ENCODE peak calls at places on chromosomes 13 and 19, in four cellular contexts. One of them, this sample, is unnamed.
A peak's percentile ranks its signal among the peaks of the same experiment; 100 is the strongest.

GRCh38 chr19:6812612-6813011 is 40.1 kb downstream of the VAV1 start:
- DNase-seq in A673: no peak
- DNase-seq in tibial artery: no peak
- DNase-seq in CD4-positive, alpha-beta memory T cell: no peak
- DNase-seq in this sample: no peak

GRCh38 chr13:34164585-34164984 is 346.6 kb downstream of the RFC3 start:
- DNase-seq in CD4-positive, alpha-beta memory T cell: no peak
- DNase-seq in A673: no peak
- DNase-seq in tibial artery: no peak
- DNase-seq in this sample: no peak

GRCh38 chr13:113470073-113470472 is 16.8 kb upstream of the ADPRHL1 start:
- DNase-seq in A673: no peak
- DNase-seq in CD4-positive, alpha-beta memory T cell: no peak
- DNase-seq in tibial artery: no peak
- DNase-seq in this sample: no peak

GRCh38 chr13:94620286-94620896 is 18.7 kb downstream of the GPR180 start:
- DNase-seq in tibial artery: no peak
- DNase-seq in A673: peak; percentile 38
- DNase-seq in CD4-positive, alpha-beta memory T cell: peak; percentile 7
- DNase-seq in this sample: peak; percentile 50

GRCh38 chr13:114105351-114106225 is 26.8 kb downstream of the RASA3 start:
- DNase-seq in tibial artery: peak; percentile 39
- DNase-seq in CD4-positive, alpha-beta memory T cell: no peak
- DNase-seq in A673: no peak
- DNase-seq in this sample: no peak

GRCh38 chr13:63209330-63210017 is 1793.8 kb upstream of the PCDH20 start:
- DNase-seq in tibial artery: no peak
- DNase-seq in A673: no peak
- DNase-seq in CD4-positive, alpha-beta memory T cell: no peak
- DNase-seq in this sample: no peak

GRCh38 chr13:46553521-46553885 is 533 bp downstream of the LRCH1 start:
- DNase-seq in tibial artery: peak; percentile 68
- DNase-seq in A673: no peak
- DNase-seq in CD4-positive, alpha-beta memory T cell: no peak
- DNase-seq in this sample: no peak

GRCh38 chr19:3098515-3099346 is 4.6 kb downstream of the GNA11 start:
- DNase-seq in A673: no peak
- DNase-seq in tibial artery: peak; percentile 90
- DNase-seq in CD4-positive, alpha-beta memory T cell: peak; percentile 36
- DNase-seq in this sample: no peak

GRCh38 chr13:50228527-50228926 is 213.3 kb downstream of the KCNRG start:
- DNase-seq in A673: no peak
- DNase-seq in tibial artery: no peak
- DNase-seq in CD4-positive, alpha-beta memory T cell: no peak
- DNase-seq in this sample: no peak

GRCh38 chr13:48400820-48401219 is 12.1 kb downstream of the LPAR6 start:
- DNase-seq in CD4-positive, alpha-beta memory T cell: peak; percentile 33
- DNase-seq in A673: peak; percentile 11
- DNase-seq in tibial artery: no peak
- DNase-seq in this sample: peak; percentile 12

GRCh38 chr19:45402469-45403070 is 2.3 kb downstream of the PPP1R13L start:
- DNase-seq in A673: no peak
- DNase-seq in tibial artery: no peak
- DNase-seq in CD4-positive, alpha-beta memory T cell: no peak
- DNase-seq in this sample: no peak

GRCh38 chr19:30441011-30441410 is 68.8 kb downstream of the ZNF536 start:
- DNase-seq in CD4-positive, alpha-beta memory T cell: no peak
- DNase-seq in A673: no peak
- DNase-seq in tibial artery: no peak
- DNase-seq in this sample: no peak

GRCh38 chr13:60590775-60591174 is 193.8 kb downstream of the TDRD3 start:
- DNase-seq in CD4-positive, alpha-beta memory T cell: no peak
- DNase-seq in tibial artery: no peak
- DNase-seq in A673: peak; percentile 64
- DNase-seq in this sample: no peak

GRCh38 chr19:53828531-53828930 is 4.4 kb upstream of the NLRP12 start:
- DNase-seq in A673: no peak
- DNase-seq in CD4-positive, alpha-beta memory T cell: no peak
- DNase-seq in tibial artery: no peak
- DNase-seq in this sample: no peak

GRCh38 chr19:48308695-48309586 is 16.4 kb upstream of the EMP3 start:
- DNase-seq in CD4-positive, alpha-beta memory T cell: no peak
- DNase-seq in tibial artery: no peak
- DNase-seq in A673: no peak
- DNase-seq in this sample: no peak

GRCh38 chr13:50543767-50544166 is 299.7 kb downstream of the DLEU7 start:
- DNase-seq in CD4-positive, alpha-beta memory T cell: no peak
- DNase-seq in tibial artery: no peak
- DNase-seq in A673: peak; percentile 6
- DNase-seq in this sample: no peak

GRCh38 chr19:42154471-42155323 is 22.5 kb upstream of the POU2F2 start:
- DNase-seq in tibial artery: no peak
- DNase-seq in CD4-positive, alpha-beta memory T cell: no peak
- DNase-seq in A673: no peak
- DNase-seq in this sample: no peak

GRCh38 chr13:97395437-97396136 is 38.4 kb upstream of the RAP2A start:
- DNase-seq in tibial artery: no peak
- DNase-seq in CD4-positive, alpha-beta memory T cell: no peak
- DNase-seq in A673: no peak
- DNase-seq in this sample: no peak

GRCh38 chr13:45584816-45585215 is 30.7 kb downstream of the ERICH6B start:
- DNase-seq in A673: peak; percentile 35
- DNase-seq in tibial artery: no peak
- DNase-seq in CD4-positive, alpha-beta memory T cell: no peak
- DNase-seq in this sample: no peak

GRCh38 chr13:40672310-40673060 is 6.0 kb upstream of the FOXO1 start:
- DNase-seq in CD4-positive, alpha-beta memory T cell: no peak
- DNase-seq in tibial artery: no peak
- DNase-seq in A673: peak; percentile 82
- DNase-seq in this sample: no peak

GRCh38 chr19:18609717-18610051 is 3.0 kb upstream of the TMEM59L start:
- DNase-seq in A673: no peak
- DNase-seq in CD4-positive, alpha-beta memory T cell: no peak
- DNase-seq in tibial artery: no peak
- DNase-seq in this sample: no peak

GRCh38 chr19:29516821-29517395 is 8.9 kb upstream of the VSTM2B start:
- DNase-seq in tibial artery: no peak
- DNase-seq in A673: no peak
- DNase-seq in CD4-positive, alpha-beta memory T cell: no peak
- DNase-seq in this sample: no peak

GRCh38 chr13:32881792-32882175 is 134.4 kb upstream of the KL start:
- DNase-seq in tibial artery: no peak
- DNase-seq in CD4-positive, alpha-beta memory T cell: no peak
- DNase-seq in A673: no peak
- DNase-seq in this sample: no peak

GRCh38 chr13:89968468-89968867 is 1379.0 kb upstream of the MIR17HG start:
- DNase-seq in tibial artery: no peak
- DNase-seq in A673: no peak
- DNase-seq in CD4-positive, alpha-beta memory T cell: no peak
- DNase-seq in this sample: no peak

GRCh38 chr19:1629256-1629808 is 23.1 kb downstream of the TCF3 start:
- DNase-seq in CD4-positive, alpha-beta memory T cell: no peak
- DNase-seq in A673: no peak
- DNase-seq in tibial artery: no peak
- DNase-seq in this sample: no peak

GRCh38 chr13:39783051-39783450 is 127.6 kb downstream of the COG6 start:
- DNase-seq in A673: no peak
- DNase-seq in tibial artery: no peak
- DNase-seq in CD4-positive, alpha-beta memory T cell: no peak
- DNase-seq in this sample: no peak

GRCh38 chr19:40601061-40601973 is at the start of gene LTBP4:
- DNase-seq in tibial artery: peak; percentile 88
- DNase-seq in CD4-positive, alpha-beta memory T cell: no peak
- DNase-seq in A673: peak; percentile 59
- DNase-seq in this sample: peak; percentile 14
- H3K4me1 ChIP-seq in tibial artery: peaks cover 94% of the 10 kb centered on the region
- H3K4me1 ChIP-seq in CD4-positive, alpha-beta memory T cell: peaks cover 81% of the 10 kb centered on the region
- H3K4me1 ChIP-seq in A673: peaks cover 52% of the 10 kb centered on the region
- H3K4me1 ChIP-seq in this sample: peaks cover 43% of the 10 kb centered on the region

DNA sequence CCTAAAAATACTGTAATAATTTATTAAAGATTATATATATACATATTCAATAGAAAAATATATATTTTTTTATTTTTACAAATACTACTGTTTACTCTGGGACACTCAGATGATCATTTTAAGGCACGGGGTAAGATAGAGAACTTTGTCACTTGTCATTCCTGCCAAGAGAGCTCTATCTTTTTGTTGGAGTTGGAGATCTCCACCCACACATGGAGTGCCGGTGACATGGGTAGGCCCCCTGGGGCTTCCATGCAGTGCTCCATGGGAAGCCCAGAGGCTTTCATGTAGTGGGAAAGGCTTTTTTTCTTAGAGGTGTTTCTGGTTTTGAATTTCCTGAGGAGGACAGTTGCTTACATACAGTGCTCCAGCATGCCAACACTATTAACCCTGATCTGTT is 81.4 kb downstream of the LMO7 start:
- DNase-seq in CD4-positive, alpha-beta memory T cell: no peak
- DNase-seq in A673: peak; percentile 40
- DNase-seq in tibial artery: no peak
- DNase-seq in this sample: no peak
- H3K27ac ChIP-seq in CD4-positive, alpha-beta memory T cell: no peak overlapping the region
- H3K27ac ChIP-seq in A673: no peak overlapping the region
- H3K27ac ChIP-seq in tibial artery: no peak overlapping the region
- H3K27ac ChIP-seq in this sample: no peak overlapping the region

DNA sequence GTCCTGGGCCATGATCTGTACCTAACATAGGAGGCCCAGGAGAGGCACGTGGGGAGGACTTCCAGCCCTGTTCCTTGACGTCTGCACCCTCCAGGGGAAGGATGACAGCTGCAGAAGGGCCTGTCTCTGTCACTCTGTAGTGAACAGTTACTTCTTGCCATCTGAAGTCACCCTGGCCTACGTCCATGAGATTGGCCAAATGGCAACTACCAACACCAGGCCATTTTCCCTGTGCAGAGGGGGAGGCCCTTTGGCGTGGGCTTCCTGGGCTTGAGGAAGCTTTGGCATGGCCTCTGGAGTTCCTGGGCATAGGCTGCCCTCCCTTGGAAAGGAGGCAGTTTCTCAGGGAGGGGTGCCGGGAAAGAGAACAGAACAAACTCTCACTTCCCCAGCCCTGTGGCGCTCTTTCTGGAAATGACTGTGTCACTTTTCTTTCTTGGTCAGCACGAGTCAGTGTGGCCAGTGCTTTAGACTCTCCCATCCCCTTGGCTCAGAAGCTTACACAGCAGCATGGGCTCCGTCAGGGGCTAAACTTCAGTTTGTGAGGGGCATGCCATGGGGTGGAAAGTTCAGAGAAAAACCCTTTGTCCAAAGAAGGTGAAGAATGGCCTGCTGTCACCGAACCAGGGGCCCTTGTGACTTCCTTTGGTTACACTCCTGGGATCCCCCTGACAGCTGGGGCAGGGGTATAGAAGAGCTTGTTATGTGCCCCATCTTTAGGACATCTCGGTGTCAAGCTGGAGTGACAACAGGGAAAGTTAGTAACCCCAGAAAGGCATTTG is 5.3 kb downstream of the CARM1 start:
- DNase-seq in tibial artery: no peak
- DNase-seq in CD4-positive, alpha-beta memory T cell: no peak
- DNase-seq in A673: no peak
- DNase-seq in this sample: no peak
- H3K4me1 ChIP-seq in tibial artery: peaks cover 40% of the 10 kb centered on the region
- H3K4me1 ChIP-seq in CD4-positive, alpha-beta memory T cell: peaks cover 29% of the 10 kb centered on the region
- H3K4me1 ChIP-seq in A673: peaks cover 15% of the 10 kb centered on the region
- H3K4me1 ChIP-seq in this sample: peaks cover 25% of the 10 kb centered on the region

GRCh38 chr19:57563547-57563946 is 3.9 kb upstream of the ZNF550 start:
- DNase-seq in tibial artery: no peak
- DNase-seq in A673: no peak
- DNase-seq in CD4-positive, alpha-beta memory T cell: no peak
- DNase-seq in this sample: no peak

GRCh38 chr19:57559008-57559403 is 657 bp downstream of the ZNF550 start:
- DNase-seq in CD4-positive, alpha-beta memory T cell: no peak
- DNase-seq in A673: no peak
- DNase-seq in tibial artery: no peak
- DNase-seq in this sample: peak; percentile 16

GRCh38 chr19:57558525-57558924 is 1.1 kb downstream of the ZNF550 start:
- DNase-seq in CD4-positive, alpha-beta memory T cell: no peak
- DNase-seq in tibial artery: no peak
- DNase-seq in A673: peak; percentile 23
- DNase-seq in this sample: no peak

GRCh38 chr19:57560049-57560491 is 407 bp upstream of the ZNF550 start:
- DNase-seq in tibial artery: no peak
- DNase-seq in A673: peak; percentile 18
- DNase-seq in CD4-positive, alpha-beta memory T cell: no peak
- DNase-seq in this sample: no peak

DNA sequence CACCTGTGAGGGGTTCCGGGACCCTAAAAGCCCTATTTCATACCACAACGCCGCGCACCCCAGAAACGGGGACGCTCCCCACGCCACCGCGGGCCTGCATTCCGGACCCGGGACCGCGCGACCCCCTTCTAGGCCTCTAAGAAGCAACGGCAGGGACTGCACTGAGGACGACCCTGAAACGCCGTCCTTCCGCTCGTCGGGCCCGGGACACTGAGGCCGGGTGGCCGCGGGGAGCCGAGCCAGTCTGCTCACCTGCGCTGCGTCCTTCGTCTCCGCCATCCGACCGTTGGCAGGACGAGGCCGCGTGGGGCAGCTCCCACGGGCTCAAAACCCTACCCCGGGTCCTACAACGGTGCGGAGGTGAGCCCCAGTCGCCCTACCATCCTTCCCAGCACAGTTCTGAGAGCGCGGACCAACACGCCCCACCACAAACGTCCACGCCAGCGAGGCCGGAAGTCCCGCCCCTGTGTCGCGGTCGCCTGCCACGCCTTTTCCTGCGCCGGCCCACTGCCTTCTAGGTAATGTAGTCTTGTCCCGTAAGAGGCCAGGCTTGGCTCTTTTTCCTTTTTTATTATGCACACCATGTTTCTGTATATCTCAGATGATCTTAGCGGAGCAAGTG is at the start of gene ZNF550:
- DNase-seq in tibial artery: peak; percentile 93
- DNase-seq in A673: peak; percentile 92
- DNase-seq in CD4-positive, alpha-beta memory T cell: peak; percentile 84
- DNase-seq in this sample: peak; percentile 86
- H3K27ac ChIP-seq in tibial artery: peak within 1 kb of the TSS; percentile 65
- H3K27ac ChIP-seq in A673: peak within 1 kb of the TSS; percentile 77
- H3K27ac ChIP-seq in CD4-positive, alpha-beta memory T cell: peak within 1 kb of the TSS; percentile 63
- H3K27ac ChIP-seq in this sample: no peak within 1 kb of the TSS

GRCh38 chr19:38005224-38005614 is 98.2 kb downstream of the SIPA1L3 start:
- DNase-seq in CD4-positive, alpha-beta memory T cell: no peak
- DNase-seq in tibial artery: no peak
- DNase-seq in A673: no peak
- DNase-seq in this sample: no peak
- H3K4me1 ChIP-seq in CD4-positive, alpha-beta memory T cell: peaks cover 17% of the 10 kb centered on the region
- H3K4me1 ChIP-seq in tibial artery: peaks cover 23% of the 10 kb centered on the region
- H3K4me1 ChIP-seq in A673: peaks cover 22% of the 10 kb centered on the region
- H3K4me1 ChIP-seq in this sample: peaks cover 7% of the 10 kb centered on the region

GRCh38 chr19:36257512-36257876 is 42.6 kb downstream of the ZNF146 start:
- DNase-seq in A673: peak; percentile 44
- DNase-seq in CD4-positive, alpha-beta memory T cell: no peak
- DNase-seq in tibial artery: no peak
- DNase-seq in this sample: no peak
- H3K27ac ChIP-seq in A673: peak overlapping the region; percentile 13
- H3K27ac ChIP-seq in CD4-positive, alpha-beta memory T cell: no peak overlapping the region
- H3K27ac ChIP-seq in tibial artery: no peak overlapping the region
- H3K27ac ChIP-seq in this sample: no peak overlapping the region